ENCODE peak calls at places on chromosomes 4 and X, in seven cellular contexts. One of them, this sample, is unnamed.

GRCh38 chrX:115372026-115372610 is 82.6 kb downstream of the LUZP4 start:
- DNase-seq in body of pancreas: no peak
- DNase-seq in ovary: no peak
- DNase-seq in astrocyte of the spinal cord: peak; percentile 67
- DNase-seq in fibroblast of pulmonary artery: peak; percentile 78
- DNase-seq in suprapubic skin: no peak
- DNase-seq in HFF-Myc: peak; percentile 45
- DNase-seq in this sample: peak; percentile 72

GRCh38 chr4:169039271-169039954 is 29.4 kb upstream of the CBR4 start:
- DNase-seq in ovary: no peak
- DNase-seq in suprapubic skin: no peak
- DNase-seq in body of pancreas: no peak
- DNase-seq in HFF-Myc: no peak
- DNase-seq in astrocyte of the spinal cord: no peak
- DNase-seq in fibroblast of pulmonary artery: no peak
- DNase-seq in this sample: no peak

GRCh38 chrX:10015711-10016515 is 48.8 kb downstream of the CLDN34 start:
- DNase-seq in body of pancreas: peak; percentile 43
- DNase-seq in suprapubic skin: peak; percentile 78
- DNase-seq in astrocyte of the spinal cord: no peak
- DNase-seq in ovary: peak; percentile 47
- DNase-seq in HFF-Myc: no peak
- DNase-seq in fibroblast of pulmonary artery: peak; percentile 57
- DNase-seq in this sample: peak; percentile 52

GRCh38 chrX:57977992-57978391 is 67.7 kb upstream of the ZXDA start:
- DNase-seq in astrocyte of the spinal cord: no peak
- DNase-seq in HFF-Myc: no peak
- DNase-seq in body of pancreas: no peak
- DNase-seq in ovary: no peak
- DNase-seq in fibroblast of pulmonary artery: no peak
- DNase-seq in suprapubic skin: no peak
- DNase-seq in this sample: no peak

GRCh38 chr4:77010841-77011354 is 61.3 kb downstream of the SEPTIN11 start:
- DNase-seq in astrocyte of the spinal cord: peak; percentile 81
- DNase-seq in fibroblast of pulmonary artery: peak; percentile 58
- DNase-seq in body of pancreas: no peak
- DNase-seq in suprapubic skin: no peak
- DNase-seq in ovary: no peak
- DNase-seq in HFF-Myc: peak; percentile 64
- DNase-seq in this sample: peak; percentile 66

GRCh38 chr4:40916880-40917279 is 167.1 kb downstream of the NSUN7 start:
- DNase-seq in body of pancreas: peak; percentile 82
- DNase-seq in HFF-Myc: no peak
- DNase-seq in astrocyte of the spinal cord: no peak
- DNase-seq in suprapubic skin: no peak
- DNase-seq in ovary: peak; percentile 35
- DNase-seq in fibroblast of pulmonary artery: peak; percentile 23
- DNase-seq in this sample: no peak

GRCh38 chrX:103616676-103617186 is 9.0 kb downstream of the TCEAL3 start:
- DNase-seq in fibroblast of pulmonary artery: no peak
- DNase-seq in suprapubic skin: no peak
- DNase-seq in body of pancreas: peak; percentile 27
- DNase-seq in HFF-Myc: no peak
- DNase-seq in astrocyte of the spinal cord: no peak
- DNase-seq in ovary: no peak
- DNase-seq in this sample: peak; percentile 57

GRCh38 chrX:19554786-19555185 is 39.5 kb upstream of the MAP3K15 start:
- DNase-seq in ovary: no peak
- DNase-seq in fibroblast of pulmonary artery: peak; percentile 17
- DNase-seq in body of pancreas: no peak
- DNase-seq in astrocyte of the spinal cord: peak; percentile 87
- DNase-seq in HFF-Myc: no peak
- DNase-seq in suprapubic skin: no peak
- DNase-seq in this sample: peak; percentile 41

GRCh38 chr4:3673716-3674478 is 92.3 kb upstream of the ADRA2C start:
- DNase-seq in astrocyte of the spinal cord: no peak
- DNase-seq in ovary: no peak
- DNase-seq in suprapubic skin: peak; percentile 26
- DNase-seq in HFF-Myc: no peak
- DNase-seq in fibroblast of pulmonary artery: no peak
- DNase-seq in body of pancreas: no peak
- DNase-seq in this sample: no peak

GRCh38 chr4:157779084-157779483 is 393.7 kb downstream of the GASK1B start:
- DNase-seq in astrocyte of the spinal cord: no peak
- DNase-seq in suprapubic skin: no peak
- DNase-seq in fibroblast of pulmonary artery: no peak
- DNase-seq in ovary: no peak
- DNase-seq in HFF-Myc: no peak
- DNase-seq in body of pancreas: no peak
- DNase-seq in this sample: no peak

GRCh38 chrX:15873566-15873965 is 19.0 kb upstream of the AP1S2 start:
- DNase-seq in fibroblast of pulmonary artery: no peak
- DNase-seq in astrocyte of the spinal cord: peak; percentile 63
- DNase-seq in body of pancreas: no peak
- DNase-seq in ovary: no peak
- DNase-seq in HFF-Myc: no peak
- DNase-seq in suprapubic skin: no peak
- DNase-seq in this sample: no peak

GRCh38 chrX:70479970-70480659 is 35.5 kb downstream of the DLG3 start:
- DNase-seq in ovary: no peak
- DNase-seq in suprapubic skin: no peak
- DNase-seq in HFF-Myc: no peak
- DNase-seq in body of pancreas: peak; percentile 76
- DNase-seq in fibroblast of pulmonary artery: peak; percentile 22
- DNase-seq in astrocyte of the spinal cord: no peak
- DNase-seq in this sample: peak; percentile 12

GRCh38 chrX:70481424-70481823 is 36.8 kb downstream of the DLG3 start:
- DNase-seq in ovary: no peak
- DNase-seq in body of pancreas: no peak
- DNase-seq in astrocyte of the spinal cord: no peak
- DNase-seq in HFF-Myc: no peak
- DNase-seq in fibroblast of pulmonary artery: peak; percentile 51
- DNase-seq in suprapubic skin: no peak
- DNase-seq in this sample: no peak

GRCh38 chrX:70479197-70479969 is 34.7 kb downstream of the DLG3 start:
- DNase-seq in fibroblast of pulmonary artery: peak; percentile 65
- DNase-seq in suprapubic skin: no peak
- DNase-seq in body of pancreas: no peak
- DNase-seq in ovary: no peak
- DNase-seq in HFF-Myc: no peak
- DNase-seq in astrocyte of the spinal cord: peak; percentile 83
- DNase-seq in this sample: peak; percentile 41

GRCh38 chrX:70481871-70482270 is 37.2 kb downstream of the DLG3 start:
- DNase-seq in body of pancreas: no peak
- DNase-seq in astrocyte of the spinal cord: no peak
- DNase-seq in ovary: no peak
- DNase-seq in fibroblast of pulmonary artery: no peak
- DNase-seq in HFF-Myc: no peak
- DNase-seq in suprapubic skin: no peak
- DNase-seq in this sample: no peak

DNA sequence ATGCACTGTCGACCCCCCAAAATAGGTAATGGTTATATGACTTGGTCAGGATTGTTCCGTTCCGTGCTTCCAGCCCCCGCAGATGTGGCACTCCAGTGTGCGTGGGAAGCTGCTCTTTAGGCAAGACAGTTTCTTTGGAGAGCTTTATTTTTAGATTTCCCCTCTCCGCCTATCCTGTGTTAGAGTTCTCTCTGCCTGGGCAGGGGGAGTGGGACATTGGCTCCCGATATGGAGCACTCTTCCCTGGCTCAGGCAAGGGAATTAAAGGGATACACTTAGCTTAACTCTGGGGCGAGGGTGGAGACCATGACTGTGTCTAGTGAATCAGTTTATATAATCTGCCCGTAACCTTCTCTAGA is 36.0 kb downstream of the DLG3 start:
- DNase-seq in suprapubic skin: no peak
- DNase-seq in ovary: no peak
- DNase-seq in body of pancreas: no peak
- DNase-seq in fibroblast of pulmonary artery: peak; percentile 24
- DNase-seq in astrocyte of the spinal cord: no peak
- DNase-seq in HFF-Myc: no peak
- DNase-seq in this sample: no peak
- H3K4me3 ChIP-seq in suprapubic skin: no peak overlapping the region
- H3K4me3 ChIP-seq in ovary: no peak overlapping the region
- H3K4me3 ChIP-seq in body of pancreas: no peak overlapping the region
- H3K4me3 ChIP-seq in fibroblast of pulmonary artery: no peak overlapping the region
- H3K4me3 ChIP-seq in astrocyte of the spinal cord: no peak overlapping the region
- H3K4me3 ChIP-seq in HFF-Myc: no peak overlapping the region
- H3K4me3 ChIP-seq in this sample: no peak overlapping the region

DNA sequence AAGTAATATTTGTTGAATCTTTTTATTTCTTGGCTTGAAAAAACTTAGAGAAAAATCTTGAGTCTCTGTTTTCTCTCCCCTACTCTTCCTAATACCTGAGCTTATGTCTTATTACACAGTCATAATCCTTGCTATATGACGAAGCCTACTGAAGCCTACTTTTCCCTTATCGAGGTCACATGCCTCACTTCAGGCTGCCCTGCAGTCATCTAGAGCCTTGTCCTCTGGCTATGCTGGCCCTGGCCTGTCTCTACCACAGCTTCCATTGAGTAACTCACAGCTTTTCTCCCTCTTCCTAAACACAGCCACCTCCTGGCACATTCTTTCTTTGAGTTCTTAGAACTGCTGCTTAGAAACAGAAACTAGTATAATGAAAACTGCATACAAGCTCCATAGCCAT is 1698.2 kb downstream of the STIM2 start:
- DNase-seq in astrocyte of the spinal cord: no peak
- DNase-seq in HFF-Myc: no peak
- DNase-seq in suprapubic skin: no peak
- DNase-seq in fibroblast of pulmonary artery: no peak
- DNase-seq in body of pancreas: no peak
- DNase-seq in ovary: no peak
- DNase-seq in this sample: no peak
- TF ChIP-seq CTCF in astrocyte of the spinal cord: no peak
- TF ChIP-seq CTCF in HFF-Myc: no peak
- TF ChIP-seq CTCF in suprapubic skin: no peak
- TF ChIP-seq CTCF in fibroblast of pulmonary artery: no peak
- TF ChIP-seq CTCF in body of pancreas: no peak
- TF ChIP-seq CTCF in ovary: no peak
- TF ChIP-seq CTCF in this sample: no peak

GRCh38 chr4:10160280-10160856 is 43.8 kb upstream of the WDR1 start:
- DNase-seq in fibroblast of pulmonary artery: peak; percentile 79
- DNase-seq in suprapubic skin: no peak
- DNase-seq in HFF-Myc: no peak
- DNase-seq in ovary: no peak
- DNase-seq in body of pancreas: no peak
- DNase-seq in astrocyte of the spinal cord: no peak
- DNase-seq in this sample: no peak

GRCh38 chr4:10159671-10160070 is 43.1 kb upstream of the WDR1 start:
- DNase-seq in HFF-Myc: no peak
- DNase-seq in astrocyte of the spinal cord: no peak
- DNase-seq in fibroblast of pulmonary artery: no peak
- DNase-seq in ovary: no peak
- DNase-seq in suprapubic skin: no peak
- DNase-seq in body of pancreas: no peak
- DNase-seq in this sample: no peak

GRCh38 chr4:10158355-10158942 is 41.9 kb upstream of the WDR1 start:
- DNase-seq in HFF-Myc: no peak
- DNase-seq in body of pancreas: peak; percentile 23
- DNase-seq in fibroblast of pulmonary artery: peak; percentile 63
- DNase-seq in suprapubic skin: no peak
- DNase-seq in astrocyte of the spinal cord: no peak
- DNase-seq in ovary: no peak
- DNase-seq in this sample: no peak

GRCh38 chr4:10161146-10161545 is 44.5 kb upstream of the WDR1 start:
- DNase-seq in suprapubic skin: no peak
- DNase-seq in ovary: no peak
- DNase-seq in HFF-Myc: no peak
- DNase-seq in body of pancreas: no peak
- DNase-seq in fibroblast of pulmonary artery: peak; percentile 39
- DNase-seq in astrocyte of the spinal cord: no peak
- DNase-seq in this sample: no peak

GRCh38 chr4:10157478-10158354 is 41.1 kb upstream of the WDR1 start:
- DNase-seq in astrocyte of the spinal cord: peak; percentile 68
- DNase-seq in fibroblast of pulmonary artery: peak; percentile 93
- DNase-seq in suprapubic skin: no peak
- DNase-seq in body of pancreas: peak; percentile 66
- DNase-seq in HFF-Myc: peak; percentile 49
- DNase-seq in ovary: peak; percentile 44
- DNase-seq in this sample: peak; percentile 80
- H3K4me3 ChIP-seq in astrocyte of the spinal cord: no peak overlapping the region
- H3K4me3 ChIP-seq in fibroblast of pulmonary artery: no peak overlapping the region
- H3K4me3 ChIP-seq in suprapubic skin: no peak overlapping the region
- H3K4me3 ChIP-seq in body of pancreas: no peak overlapping the region
- H3K4me3 ChIP-seq in HFF-Myc: no peak overlapping the region
- H3K4me3 ChIP-seq in ovary: no peak overlapping the region
- H3K4me3 ChIP-seq in this sample: no peak overlapping the region

GRCh38 chrX:17035111-17035510 is 88.7 kb downstream of the REPS2 start:
- DNase-seq in suprapubic skin: no peak
- DNase-seq in astrocyte of the spinal cord: no peak
- DNase-seq in body of pancreas: no peak
- DNase-seq in fibroblast of pulmonary artery: no peak
- DNase-seq in ovary: no peak
- DNase-seq in HFF-Myc: no peak
- DNase-seq in this sample: no peak
- TF ChIP-seq CTCF in suprapubic skin: no peak
- TF ChIP-seq CTCF in astrocyte of the spinal cord: no peak
- TF ChIP-seq CTCF in body of pancreas: no peak
- TF ChIP-seq CTCF in fibroblast of pulmonary artery: no peak
- TF ChIP-seq CTCF in ovary: no peak
- TF ChIP-seq CTCF in HFF-Myc: no peak
- TF ChIP-seq CTCF in this sample: no peak

GRCh38 chr4:175427751-175428150 is 384.3 kb downstream of the GPM6A start:
- DNase-seq in fibroblast of pulmonary artery: no peak
- DNase-seq in astrocyte of the spinal cord: no peak
- DNase-seq in ovary: no peak
- DNase-seq in body of pancreas: no peak
- DNase-seq in HFF-Myc: no peak
- DNase-seq in suprapubic skin: no peak
- DNase-seq in this sample: no peak
- H3K4me3 ChIP-seq in fibroblast of pulmonary artery: no peak overlapping the region
- H3K4me3 ChIP-seq in astrocyte of the spinal cord: no peak overlapping the region
- H3K4me3 ChIP-seq in ovary: no peak overlapping the region
- H3K4me3 ChIP-seq in body of pancreas: no peak overlapping the region
- H3K4me3 ChIP-seq in HFF-Myc: no peak overlapping the region
- H3K4me3 ChIP-seq in suprapubic skin: no peak overlapping the region
- H3K4me3 ChIP-seq in this sample: no peak overlapping the region

GRCh38 chrX:70769659-70770232 is 138.8 kb downstream of the TEX11 start:
- DNase-seq in fibroblast of pulmonary artery: peak; percentile 14
- DNase-seq in HFF-Myc: no peak
- DNase-seq in ovary: no peak
- DNase-seq in suprapubic skin: no peak
- DNase-seq in body of pancreas: no peak
- DNase-seq in astrocyte of the spinal cord: peak; percentile 19
- DNase-seq in this sample: no peak
- TF ChIP-seq CTCF in fibroblast of pulmonary artery: peak; percentile 29
- TF ChIP-seq CTCF in HFF-Myc: peak; percentile 4
- TF ChIP-seq CTCF in ovary: no peak
- TF ChIP-seq CTCF in suprapubic skin: no peak
- TF ChIP-seq CTCF in body of pancreas: peak; percentile 26
- TF ChIP-seq CTCF in astrocyte of the spinal cord: peak; percentile 24
- TF ChIP-seq CTCF in this sample: no peak

GRCh38 chr4:165301833-165302232 is 25.6 kb upstream of the MSMO1 start:
- DNase-seq in HFF-Myc: no peak
- DNase-seq in fibroblast of pulmonary artery: no peak
- DNase-seq in ovary: no peak
- DNase-seq in suprapubic skin: no peak
- DNase-seq in astrocyte of the spinal cord: peak; percentile 56
- DNase-seq in body of pancreas: peak; percentile 13
- DNase-seq in this sample: no peak
- H3K4me3 ChIP-seq in HFF-Myc: no peak overlapping the region
- H3K4me3 ChIP-seq in fibroblast of pulmonary artery: peak overlapping the region; percentile 23
- H3K4me3 ChIP-seq in ovary: no peak overlapping the region
- H3K4me3 ChIP-seq in suprapubic skin: peak overlapping the region; percentile 3
- H3K4me3 ChIP-seq in astrocyte of the spinal cord: peak overlapping the region; percentile 8
- H3K4me3 ChIP-seq in body of pancreas: no peak overlapping the region
- H3K4me3 ChIP-seq in this sample: peak overlapping the region; percentile 30

GRCh38 chr4:115234405-115235093 is 121.1 kb upstream of the NDST4 start:
- DNase-seq in suprapubic skin: no peak
- DNase-seq in ovary: no peak
- DNase-seq in HFF-Myc: no peak
- DNase-seq in astrocyte of the spinal cord: peak; percentile 12
- DNase-seq in body of pancreas: no peak
- DNase-seq in fibroblast of pulmonary artery: no peak
- DNase-seq in this sample: no peak
- TF ChIP-seq CTCF in suprapubic skin: no peak
- TF ChIP-seq CTCF in ovary: no peak
- TF ChIP-seq CTCF in HFF-Myc: no peak
- TF ChIP-seq CTCF in astrocyte of the spinal cord: peak; percentile 37
- TF ChIP-seq CTCF in body of pancreas: no peak
- TF ChIP-seq CTCF in fibroblast of pulmonary artery: no peak
- TF ChIP-seq CTCF in this sample: no peak

This sample was measured in foreskin fibroblast.